ENCODE peak calls at places on chromosomes 2 and 18, in six cellular contexts. H is anterior cingulate cortex; N is NCI-H526; G is fibroblast of lung; Y is activated naive CD4-positive, alpha-beta T cell treated with anti-CD3 and anti-CD28 coated beads, Interleukin-2, amount 50 U/mL, for 72 hours; T is effector CD4-positive, alpha-beta T cell. J is an unnamed sample.

GRCh38 chr18:27202771-27203170 is 17.7 kb upstream of the CHST9 start:
- DNase-seq in H (no peak), N (no peak), G (peak; percentile 0), Y (no peak), T (no peak), J (no peak)

GRCh38 chr2:128348505-128349065 is 29.9 kb upstream of the HS6ST1 start:
- DNase-seq in H (no peak), N (no peak), G (no peak), Y (no peak), T (no peak), J (no peak)

GRCh38 chr2:110748489-110748867 is 16.1 kb downstream of the ACOXL start:
- DNase-seq in H (no peak), N (peak; percentile 54), G (peak; percentile 84), Y (peak; percentile 69), T (no peak), J (peak; percentile 66)

GRCh38 chr2:38077431-38077769 is 1.4 kb upstream of the CYP1B1 start:
- DNase-seq in H (no peak), N (no peak), G (no peak), Y (no peak), T (no peak), J (no peak)

GRCh38 chr18:32998285-32998684 is 225.5 kb upstream of the KLHL14 start:
- DNase-seq in H (no peak), N (no peak), G (no peak), Y (no peak), T (no peak), J (no peak)

GRCh38 chr2:235910067-235910466 is 258.1 kb downstream of the GBX2 start:
- DNase-seq in H (no peak), N (no peak), G (no peak), Y (no peak), T (no peak), J (no peak)

GRCh38 chr2:133844214-133844892 is 276.1 kb upstream of the NCKAP5 start:
- DNase-seq in H (peak; percentile 37), N (peak; percentile 64), G (peak; percentile 81), Y (no peak), T (peak; percentile 39), J (peak; percentile 58)

GRCh38 chr2:17303054-17303453 is 215.2 kb downstream of the RAD51AP2 start:
- DNase-seq in H (no peak), N (no peak), G (peak; percentile 90), Y (no peak), T (no peak), J (peak; percentile 53)

GRCh38 chr2:41966431-41966893 is 81.4 kb upstream of the PKDCC start:
- DNase-seq in H (peak; percentile 84), N (peak; percentile 49), G (peak; percentile 99), Y (no peak), T (no peak), J (peak; percentile 94)

GRCh38 chr2:233857511-233858118 is 3.3 kb upstream of the HJURP start:
- DNase-seq in H (no peak), N (no peak), G (no peak), Y (no peak), T (peak; percentile 36), J (no peak)

GRCh38 chr2:75604479-75604878 is 42.1 kb upstream of the MRPL19 start:
- DNase-seq in H (no peak), N (no peak), G (peak; percentile 66), Y (no peak), T (no peak), J (no peak)

GRCh38 chr2:220293966-220294365 is 666.5 kb downstream of the SLC4A3 start:
- DNase-seq in H (no peak), N (no peak), G (no peak), Y (no peak), T (no peak), J (no peak)

GRCh38 chr2:126467367-126468054 is 188.4 kb upstream of the GYPC start:
- DNase-seq in H (no peak), N (no peak), G (no peak), Y (no peak), T (no peak), J (no peak)

GRCh38 chr2:149733936-149734685 is 146.5 kb upstream of the MMADHC start:
- DNase-seq in H (no peak), N (no peak), G (peak; percentile 87), Y (no peak), T (no peak), J (no peak)

GRCh38 chr2:183248866-183249567 is 124.8 kb downstream of the NUP35 start:
- DNase-seq in H (no peak), N (peak; percentile 29), G (peak; percentile 16), Y (no peak), T (no peak), J (peak; percentile 29)

GRCh38 chr2:174586896-174587295 is 10.7 kb downstream of the WIPF1 start:
- DNase-seq in H (no peak), N (no peak), G (peak; percentile 39), Y (no peak), T (no peak), J (no peak)

GRCh38 chr2:105324732-105325131 is 4.8 kb downstream of the TGFBRAP1 start:
- DNase-seq in H (no peak), N (no peak), G (peak; percentile 93), Y (no peak), T (no peak), J (peak; percentile 45)

GRCh38 chr18:63158012-63158631 is 161.4 kb downstream of the BCL2 start:
- DNase-seq in H (no peak), N (no peak), G (no peak), Y (no peak), T (no peak), J (no peak)

GRCh38 chr2:238954841-238955521 is 107.1 kb downstream of the TWIST2 start:
- DNase-seq in H (no peak), N (no peak), G (peak; percentile 93), Y (no peak), T (no peak), J (peak; percentile 70)

GRCh38 chr2:239829326-239829725 is 195.8 kb downstream of the NDUFA10 start:
- DNase-seq in H (no peak), N (no peak), G (no peak), Y (no peak), T (no peak), J (no peak)

GRCh38 chr2:133605031-133605773 is 36.9 kb upstream of the NCKAP5 start:
- DNase-seq in H (no peak), N (no peak), G (peak; percentile 54), Y (no peak), T (no peak), J (no peak)

J was measured in astrocyte of the cerebellum.